ENCODE peak calls at places on chromosomes 1 and 21, in six cellular contexts. Z is GM23338, L is mesendoderm, C is fibroblast of lung, D is hepatocyte, E is GM23248. W is an unnamed sample. For H3K79me2, the result is how much of the 10 kb centered on the place peaks cover.

GRCh38 chr1:94929351-94929814 is 2.5 kb upstream of the CNN3 start:
- DNase-seq in Z (no peak), L (no peak), C (no peak), D (no peak), E (no peak), W (no peak)

GRCh38 chr21:38244407-38244787 is 12.4 kb upstream of the KCNJ15 start:
- DNase-seq in Z (no peak), L (no peak), C (peak), D (no peak), E (peak), W (no peak)

GRCh38 chr1:220687809-220688208 is 2.4 kb upstream of the C1orf115 start:
- DNase-seq in Z (no peak), L (no peak), C (no peak), D (no peak), E (no peak), W (no peak)

GRCh38 chr1:61641578-61642336 is 83.2 kb downstream of the TM2D1 start:
- DNase-seq in Z (peak), L (peak), C (peak), D (peak), E (peak), W (peak)

GRCh38 chr1:205273551-205273982 is 45.8 kb downstream of the TMCC2 start:
- DNase-seq in Z (peak), L (peak), C (peak), D (peak), E (peak), W (peak)

GRCh38 chr1:154178006-154178405 is 13.9 kb downstream of the TPM3 start:
- DNase-seq in Z (no peak), L (no peak), C (peak), D (no peak), E (peak), W (no peak)

GRCh38 chr1:223720987-223721591 is 8.8 kb downstream of the CAPN2 start:
- DNase-seq in Z (no peak), L (no peak), C (peak), D (peak), E (peak), W (peak)

GRCh38 chr1:74222701-74223100 is 12.5 kb upstream of the TNNI3K start:
- DNase-seq in Z (no peak), L (no peak), C (peak), D (no peak), E (no peak), W (no peak)

GRCh38 chr1:12630946-12631540 is 12.8 kb upstream of the AADACL4 start:
- DNase-seq in Z (no peak), L (no peak), C (no peak), D (no peak), E (peak), W (no peak)

GRCh38 chr21:44869860-44870747 is 3.4 kb downstream of the PTTG1IP start:
- DNase-seq in Z (no peak), L (peak), C (peak), D (peak), E (peak), W (peak)
- H3K27ac ChIP-seq in Z (no peak), L (peak), C (peak), D (peak), E (peak), W (peak)

GRCh38 chr1:103516693-103517092 is 8.8 kb upstream of the RNPC3 start:
- DNase-seq in Z (no peak), L (no peak), C (peak), D (no peak), E (peak), W (no peak)

GRCh38 chr1:103517380-103518047 is 8.0 kb upstream of the RNPC3 start:
- DNase-seq in Z (no peak), L (no peak), C (peak), D (no peak), E (peak), W (no peak)

GRCh38 chr1:103516283-103516682 is 9.2 kb upstream of the RNPC3 start:
- DNase-seq in Z (no peak), L (no peak), C (no peak), D (no peak), E (no peak), W (no peak)

GRCh38 chr1:103514920-103515503 is 10.5 kb upstream of the RNPC3 start:
- DNase-seq in Z (peak), L (peak), C (peak), D (peak), E (peak), W (no peak)

DNA sequence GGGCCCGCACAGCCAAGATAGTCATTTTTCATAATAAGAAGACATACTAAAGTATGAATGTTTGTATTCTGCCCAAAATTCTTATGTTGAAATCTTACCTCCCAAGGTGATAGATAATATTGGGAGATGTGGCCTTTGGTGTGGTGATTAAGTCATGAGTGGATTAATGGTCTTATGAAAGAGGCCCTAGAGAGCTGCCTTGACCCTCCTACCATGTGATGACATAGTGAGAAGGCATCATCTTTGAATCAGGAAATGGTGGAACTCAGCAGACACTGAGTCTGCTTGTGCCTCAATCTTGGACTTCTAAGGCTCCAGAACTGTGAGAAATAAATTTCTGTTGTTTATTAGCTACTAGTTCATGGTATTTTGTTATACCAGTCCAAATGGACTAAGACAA is 11.8 kb upstream of the RNPC3 start:
- DNase-seq in Z (no peak), L (no peak), C (no peak), D (no peak), E (peak), W (peak)
- H3K79me2 ChIP-seq in Z (under half), L (under half), C (under half), D (under half), E (under half), W (under half)

GRCh38 chr1:25703671-25704637 is 87.4 kb downstream of the MAN1C1 start:
- DNase-seq in Z (no peak), L (no peak), C (no peak), D (no peak), E (no peak), W (no peak)

GRCh38 chr1:25710583-25711347 is 89.2 kb upstream of the SELENON start:
- DNase-seq in Z (no peak), L (no peak), C (peak), D (no peak), E (no peak), W (no peak)

GRCh38 chr1:25705699-25706098 is 89.1 kb downstream of the MAN1C1 start:
- DNase-seq in Z (no peak), L (no peak), C (no peak), D (no peak), E (no peak), W (no peak)

GRCh38 chr1:25706146-25707089 is 89.8 kb downstream of the MAN1C1 start:
- DNase-seq in Z (no peak), L (peak), C (no peak), D (no peak), E (no peak), W (no peak)

GRCh38 chr1:25707280-25708016 is 90.9 kb downstream of the MAN1C1 start:
- DNase-seq in Z (peak), L (peak), C (no peak), D (no peak), E (peak), W (no peak)
- H3K27ac ChIP-seq in Z (peak), L (peak), C (peak), D (no peak), E (peak), W (no peak)

GRCh38 chr1:109361114-109361513 is 36.6 kb downstream of the SORT1 start:
- DNase-seq in Z (no peak), L (no peak), C (no peak), D (no peak), E (no peak), W (no peak)
- H3K79me2 ChIP-seq in Z (under half), L (under half), C (under half), D (under half), E (under half), W (under half)

GRCh38 chr1:21293537-21294265 is 3.4 kb upstream of the ECE1 start:
- DNase-seq in Z (no peak), L (no peak), C (no peak), D (no peak), E (no peak), W (no peak)

GRCh38 chr1:21295545-21295944 is 5.3 kb upstream of the ECE1 start:
- DNase-seq in Z (no peak), L (no peak), C (no peak), D (no peak), E (no peak), W (no peak)

GRCh38 chr1:21296509-21297354 is 6.5 kb upstream of the ECE1 start:
- DNase-seq in Z (no peak), L (no peak), C (no peak), D (no peak), E (peak), W (no peak)

GRCh38 chr1:21294266-21295058 is 4.2 kb upstream of the ECE1 start:
- DNase-seq in Z (no peak), L (no peak), C (peak), D (no peak), E (peak), W (no peak)

DNA sequence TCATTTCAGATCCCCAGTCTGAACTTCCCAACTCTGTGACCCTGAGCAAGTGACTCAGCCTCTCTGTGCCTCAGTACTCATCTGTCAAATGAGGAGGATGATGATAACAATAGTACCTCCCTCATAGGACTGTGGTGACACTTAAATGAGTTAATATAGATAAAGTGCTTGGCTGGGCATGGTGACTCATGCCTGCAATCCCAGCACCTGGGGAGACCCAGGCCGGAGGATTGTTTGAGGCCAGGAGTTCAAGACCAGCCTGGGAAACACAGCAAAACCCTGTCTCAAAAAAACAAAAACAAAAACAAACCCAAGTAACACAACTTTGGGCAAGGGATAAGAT is 4.8 kb upstream of the ECE1 start:
- DNase-seq in Z (no peak), L (no peak), C (peak), D (no peak), E (peak), W (no peak)
- H3K27ac ChIP-seq in Z (no peak), L (no peak), C (no peak), D (no peak), E (peak), W (no peak)

DNA sequence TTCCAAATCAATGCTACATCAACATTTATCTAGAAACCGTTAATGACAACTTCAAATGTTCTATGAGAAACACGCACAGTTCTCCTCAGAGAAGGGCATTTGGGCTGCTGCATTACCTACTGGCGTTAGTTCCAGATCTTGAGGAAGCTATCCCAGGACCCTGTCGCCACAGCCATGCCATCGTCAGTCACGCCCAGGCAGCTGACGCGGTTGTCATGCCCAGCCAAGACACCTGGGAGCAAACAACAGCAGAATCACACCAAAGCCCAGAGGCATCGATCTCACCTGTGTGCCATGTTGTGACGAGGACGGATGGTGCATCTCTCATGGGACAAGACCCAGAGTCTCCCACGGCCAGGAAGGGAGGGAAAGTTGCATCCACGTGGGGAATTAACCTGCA is 8.9 kb upstream of the NADK start:
- DNase-seq in Z (no peak), L (no peak), C (no peak), D (no peak), E (no peak), W (peak)
- H3K79me2 ChIP-seq in Z (under half), L (under half), C (under half), D (under half), E (half or more), W (half or more)

W was measured in osteoblast.